ENCODE peak calls at places on chromosomes 3 and 15, in four cellular contexts. One of them, this sample, is unnamed.

GRCh38 chr15:79206940-79207339 is 75.6 kb upstream of the ANKRD34C start:
- DNase-seq in ovary: no peak
- DNase-seq in pancreas: no peak
- DNase-seq in uterus: no peak
- DNase-seq in this sample: no peak

GRCh38 chr3:112333002-112333385 is at the start of gene CD200:
- DNase-seq in ovary: peak; percentile 82
- DNase-seq in pancreas: no peak
- DNase-seq in uterus: peak; percentile 74
- DNase-seq in this sample: peak; percentile 35

GRCh38 chr15:68279779-68280745 is 2.5 kb downstream of the FEM1B start:
- DNase-seq in ovary: no peak
- DNase-seq in pancreas: no peak
- DNase-seq in uterus: no peak
- DNase-seq in this sample: no peak

GRCh38 chr3:63940389-63940757 is 28.2 kb upstream of the SCAANT1 start:
- DNase-seq in ovary: no peak
- DNase-seq in pancreas: no peak
- DNase-seq in uterus: no peak
- DNase-seq in this sample: no peak

GRCh38 chr15:87959658-87960057 is 296.9 kb downstream of the NTRK3 start:
- DNase-seq in ovary: no peak
- DNase-seq in pancreas: no peak
- DNase-seq in uterus: no peak
- DNase-seq in this sample: no peak

GRCh38 chr3:169827712-169828111 is 15.0 kb upstream of the LRRC34 start:
- DNase-seq in ovary: no peak
- DNase-seq in pancreas: no peak
- DNase-seq in uterus: no peak
- DNase-seq in this sample: no peak

GRCh38 chr3:103295974-103296570 is 861.3 kb downstream of the ZPLD1 start:
- DNase-seq in ovary: no peak
- DNase-seq in pancreas: no peak
- DNase-seq in uterus: no peak
- DNase-seq in this sample: no peak

GRCh38 chr3:49134471-49135265 is 1.8 kb upstream of the LAMB2 start:
- DNase-seq in ovary: no peak
- DNase-seq in pancreas: no peak
- DNase-seq in uterus: no peak
- DNase-seq in this sample: no peak

GRCh38 chr3:195096053-195096452 is 174.9 kb downstream of the XXYLT1 start:
- DNase-seq in ovary: no peak
- DNase-seq in pancreas: no peak
- DNase-seq in uterus: no peak
- DNase-seq in this sample: no peak

GRCh38 chr3:62370112-62371031 is 3.0 kb downstream of the FEZF2 start:
- DNase-seq in ovary: no peak
- DNase-seq in pancreas: no peak
- DNase-seq in uterus: no peak
- DNase-seq in this sample: no peak

GRCh38 chr3:182746959-182747358 is 46.3 kb upstream of the ATP11B start:
- DNase-seq in ovary: no peak
- DNase-seq in pancreas: no peak
- DNase-seq in uterus: no peak
- DNase-seq in this sample: no peak

GRCh38 chr15:69852482-69853275 is 245.0 kb downstream of the TLE3 start:
- DNase-seq in ovary: no peak
- DNase-seq in pancreas: no peak
- DNase-seq in uterus: no peak
- DNase-seq in this sample: no peak

GRCh38 chr3:188400494-188401243 is 246.7 kb downstream of the LPP start:
- DNase-seq in ovary: no peak
- DNase-seq in pancreas: no peak
- DNase-seq in uterus: no peak
- DNase-seq in this sample: no peak

GRCh38 chr3:40649346-40649745 is 124.6 kb downstream of the ZNF621 start:
- DNase-seq in ovary: no peak
- DNase-seq in pancreas: no peak
- DNase-seq in uterus: no peak
- DNase-seq in this sample: no peak

GRCh38 chr3:114451561-114452018 is 157.8 kb downstream of the TIGIT start:
- DNase-seq in ovary: peak; percentile 52
- DNase-seq in pancreas: peak; percentile 56
- DNase-seq in uterus: peak; percentile 24
- DNase-seq in this sample: no peak

GRCh38 chr3:150581174-150581573 is 21.9 kb upstream of the SELENOT start:
- DNase-seq in ovary: no peak
- DNase-seq in pancreas: no peak
- DNase-seq in uterus: no peak
- DNase-seq in this sample: no peak

DNA sequence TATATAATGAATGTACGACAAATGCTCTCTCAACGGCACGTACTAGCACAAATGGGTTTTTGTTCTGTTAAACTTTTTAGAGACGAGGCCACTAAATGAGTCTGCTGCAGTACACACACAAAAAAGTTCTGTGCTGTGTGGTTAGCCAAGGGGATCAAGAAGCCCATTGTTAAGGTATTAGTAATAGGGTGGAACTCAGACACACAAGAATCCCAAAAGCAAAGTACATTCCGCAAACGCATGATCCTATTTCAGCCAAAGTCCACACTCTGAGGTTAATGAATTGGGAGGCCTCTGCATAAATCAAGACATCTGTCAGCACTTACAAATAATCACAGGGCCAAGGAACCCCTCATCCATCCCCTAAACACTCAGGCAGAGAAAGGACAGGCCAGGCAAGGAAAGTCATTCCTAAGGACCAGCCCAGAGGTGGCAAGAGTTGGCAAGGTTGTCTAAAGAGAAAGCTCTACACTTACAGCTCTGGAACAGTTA is 12.1 kb downstream of the OSBPL10 start:
- DNase-seq in ovary: no peak
- DNase-seq in pancreas: no peak
- DNase-seq in uterus: no peak
- DNase-seq in this sample: no peak
- H3K4me3 ChIP-seq in ovary: no peak overlapping the region
- H3K4me3 ChIP-seq in pancreas: no peak overlapping the region
- H3K4me3 ChIP-seq in uterus: no peak overlapping the region
- H3K4me3 ChIP-seq in this sample: no peak overlapping the region

DNA sequence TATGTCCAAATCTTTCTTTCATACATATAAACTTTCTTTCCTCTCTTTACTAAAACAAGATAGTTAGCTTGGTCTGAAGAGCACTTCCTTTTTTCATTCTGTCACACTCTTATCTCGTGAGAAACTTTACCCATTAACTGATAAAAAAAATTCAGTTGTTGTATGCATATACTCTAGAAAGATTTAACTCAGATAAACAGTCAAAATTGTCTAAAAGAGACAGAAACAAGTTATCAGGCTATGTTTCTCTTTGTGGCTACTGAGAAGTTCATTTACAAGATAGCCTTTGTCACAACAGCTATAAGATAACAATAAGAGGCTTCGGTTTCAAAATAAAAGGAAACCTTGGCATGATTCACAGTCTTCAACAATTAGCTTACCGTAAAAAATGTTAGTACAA is 235.7 kb upstream of the ATP10A start:
- DNase-seq in ovary: no peak
- DNase-seq in pancreas: no peak
- DNase-seq in uterus: no peak
- DNase-seq in this sample: no peak
- H3K9me3 ChIP-seq in ovary: no peaks in the 10 kb centered on the region
- H3K9me3 ChIP-seq in pancreas: no peaks in the 10 kb centered on the region
- H3K9me3 ChIP-seq in uterus: no peaks in the 10 kb centered on the region
- H3K9me3 ChIP-seq in this sample: no peaks in the 10 kb centered on the region

GRCh38 chr15:38251726-38252480 is 733 bp upstream of the SPRED1 start:
- DNase-seq in ovary: peak; percentile 93
- DNase-seq in pancreas: peak; percentile 88
- DNase-seq in uterus: peak; percentile 92
- DNase-seq in this sample: peak; percentile 93
- H3K4me3 ChIP-seq in ovary: peak overlapping the region; percentile 97
- H3K4me3 ChIP-seq in pancreas: peak overlapping the region; percentile 84
- H3K4me3 ChIP-seq in uterus: peak overlapping the region; percentile 89
- H3K4me3 ChIP-seq in this sample: peak overlapping the region; percentile 91

DNA sequence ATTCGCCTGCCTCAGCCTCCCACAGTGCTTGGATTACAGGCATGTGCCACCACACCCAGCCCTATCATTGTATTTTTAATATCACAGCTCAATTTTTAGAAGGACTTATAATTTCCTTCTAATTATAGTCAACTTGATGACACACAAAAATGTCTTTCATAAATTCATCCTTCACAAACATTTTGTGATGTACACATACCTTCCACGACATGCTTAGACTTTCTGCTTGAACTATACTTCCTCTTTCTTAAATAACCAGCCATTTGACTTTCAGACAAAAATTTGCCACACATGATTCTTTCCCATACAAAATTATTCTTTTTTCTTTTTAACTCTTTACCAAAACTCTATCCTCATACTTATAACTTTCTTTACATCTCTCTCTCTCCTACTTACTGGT is 48.4 kb upstream of the CCK start:
- DNase-seq in ovary: no peak
- DNase-seq in pancreas: no peak
- DNase-seq in uterus: no peak
- DNase-seq in this sample: no peak
- H3K9me3 ChIP-seq in ovary: no peaks in the 10 kb centered on the region
- H3K9me3 ChIP-seq in pancreas: no peaks in the 10 kb centered on the region
- H3K9me3 ChIP-seq in uterus: no peaks in the 10 kb centered on the region
- H3K9me3 ChIP-seq in this sample: no peaks in the 10 kb centered on the region

GRCh38 chr3:5310509-5310908 is 123.0 kb downstream of the EDEM1 start:
- DNase-seq in ovary: no peak
- DNase-seq in pancreas: no peak
- DNase-seq in uterus: no peak
- DNase-seq in this sample: no peak

GRCh38 chr3:5309602-5310001 is 122.1 kb downstream of the EDEM1 start:
- DNase-seq in ovary: no peak
- DNase-seq in pancreas: no peak
- DNase-seq in uterus: no peak
- DNase-seq in this sample: no peak

GRCh38 chr3:5305681-5305983 is 118.1 kb downstream of the EDEM1 start:
- DNase-seq in ovary: no peak
- DNase-seq in pancreas: no peak
- DNase-seq in uterus: no peak
- DNase-seq in this sample: no peak

GRCh38 chr3:5312278-5312677 is 124.8 kb downstream of the EDEM1 start:
- DNase-seq in ovary: no peak
- DNase-seq in pancreas: no peak
- DNase-seq in uterus: no peak
- DNase-seq in this sample: no peak

DNA sequence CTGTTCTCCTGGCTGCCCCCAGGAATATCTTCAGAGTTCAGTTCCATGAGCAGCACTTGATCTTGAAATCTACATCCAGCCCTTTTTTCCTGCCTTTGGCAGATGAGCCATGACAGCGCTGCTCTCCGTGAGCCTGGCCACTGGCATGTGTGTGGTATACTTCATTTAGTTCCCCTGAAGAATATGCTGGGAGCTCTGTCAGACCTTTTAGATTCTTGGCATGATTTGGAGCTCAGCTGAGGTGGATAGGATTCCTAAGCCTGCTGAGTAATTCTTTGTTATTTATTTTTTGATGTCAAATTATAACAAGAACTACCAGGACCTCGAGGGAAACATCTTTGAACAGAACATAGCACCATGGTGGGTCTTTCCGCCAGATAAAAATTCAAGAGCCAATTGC is 121.7 kb downstream of the EDEM1 start:
- DNase-seq in ovary: no peak
- DNase-seq in pancreas: no peak
- DNase-seq in uterus: no peak
- DNase-seq in this sample: no peak
- H3K4me3 ChIP-seq in ovary: no peak overlapping the region
- H3K4me3 ChIP-seq in pancreas: no peak overlapping the region
- H3K4me3 ChIP-seq in uterus: no peak overlapping the region
- H3K4me3 ChIP-seq in this sample: no peak overlapping the region

GRCh38 chr3:18246336-18247060 is 178.6 kb downstream of the SATB1 start:
- DNase-seq in ovary: no peak
- DNase-seq in pancreas: no peak
- DNase-seq in uterus: no peak
- DNase-seq in this sample: no peak
- H3K9me3 ChIP-seq in ovary: no peaks in the 10 kb centered on the region
- H3K9me3 ChIP-seq in pancreas: no peaks in the 10 kb centered on the region
- H3K9me3 ChIP-seq in uterus: no peaks in the 10 kb centered on the region
- H3K9me3 ChIP-seq in this sample: no peaks in the 10 kb centered on the region

GRCh38 chr3:172516318-172517214 is 6.7 kb downstream of the TNFSF10 start:
- DNase-seq in ovary: peak; percentile 45
- DNase-seq in pancreas: peak; percentile 81
- DNase-seq in uterus: peak; percentile 42
- DNase-seq in this sample: peak; percentile 60
- H3K4me3 ChIP-seq in ovary: no peak overlapping the region
- H3K4me3 ChIP-seq in pancreas: no peak overlapping the region
- H3K4me3 ChIP-seq in uterus: no peak overlapping the region
- H3K4me3 ChIP-seq in this sample: no peak overlapping the region

GRCh38 chr15:95252404-95252803 is 1021.0 kb downstream of the MCTP2 start:
- DNase-seq in ovary: no peak
- DNase-seq in pancreas: no peak
- DNase-seq in uterus: no peak
- DNase-seq in this sample: no peak

GRCh38 chr15:95249524-95249923 is 1018.2 kb downstream of the MCTP2 start:
- DNase-seq in ovary: no peak
- DNase-seq in pancreas: no peak
- DNase-seq in uterus: no peak
- DNase-seq in this sample: no peak

GRCh38 chr15:95247068-95247984 is 1016.0 kb downstream of the MCTP2 start:
- DNase-seq in ovary: no peak
- DNase-seq in pancreas: no peak
- DNase-seq in uterus: no peak
- DNase-seq in this sample: no peak
- H3K9me3 ChIP-seq in ovary: no peaks in the 10 kb centered on the region
- H3K9me3 ChIP-seq in pancreas: no peaks in the 10 kb centered on the region
- H3K9me3 ChIP-seq in uterus: no peaks in the 10 kb centered on the region
- H3K9me3 ChIP-seq in this sample: peaks cover 3% of the 10 kb centered on the region

GRCh38 chr3:51966486-51966885 is 768 bp downstream of the PCBP4 start:
- DNase-seq in ovary: no peak
- DNase-seq in pancreas: no peak
- DNase-seq in uterus: no peak
- DNase-seq in this sample: no peak

GRCh38 chr3:51966941-51967383 is 292 bp downstream of the PCBP4 start:
- DNase-seq in ovary: no peak
- DNase-seq in pancreas: no peak
- DNase-seq in uterus: no peak
- DNase-seq in this sample: no peak

GRCh38 chr3:51964521-51964920 is 2.7 kb downstream of the PCBP4 start:
- DNase-seq in ovary: no peak
- DNase-seq in pancreas: no peak
- DNase-seq in uterus: no peak
- DNase-seq in this sample: no peak

GRCh38 chr3:51967384-51968174 is at the start of gene PCBP4:
- DNase-seq in ovary: peak; percentile 77
- DNase-seq in pancreas: peak; percentile 74
- DNase-seq in uterus: peak; percentile 76
- DNase-seq in this sample: peak; percentile 54

DNA sequence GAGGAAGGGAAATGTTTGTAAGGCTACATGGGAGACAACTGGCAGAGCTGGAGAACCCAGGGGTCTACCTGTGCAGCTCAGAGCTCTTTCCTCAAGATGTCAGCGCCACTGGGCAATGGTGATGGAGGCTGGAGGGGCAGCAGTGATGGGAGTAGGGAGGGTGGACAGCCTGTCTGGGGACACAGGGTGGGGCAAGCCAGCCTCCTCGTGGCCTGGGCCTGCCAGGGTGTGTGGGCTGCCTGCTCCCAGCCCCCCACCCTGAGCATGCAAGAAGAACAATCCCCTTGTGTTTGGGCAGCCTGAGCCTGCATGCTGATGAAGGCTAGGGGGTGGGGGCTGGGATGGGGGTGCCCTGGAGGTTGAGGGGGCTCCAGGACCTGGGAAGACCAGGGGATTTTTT is 1.2 kb downstream of the PCBP4 start:
- DNase-seq in ovary: no peak
- DNase-seq in pancreas: no peak
- DNase-seq in uterus: no peak
- DNase-seq in this sample: no peak
- H3K4me3 ChIP-seq in ovary: no peak overlapping the region
- H3K4me3 ChIP-seq in pancreas: no peak overlapping the region
- H3K4me3 ChIP-seq in uterus: no peak overlapping the region
- H3K4me3 ChIP-seq in this sample: no peak overlapping the region

This sample was measured in lung.